ENCODE peak calls at places on chromosomes 6 and 20, in five cellular contexts. One of them, this sample, is unnamed.
A peak's percentile ranks its signal among the peaks of the same experiment; 100 is the strongest.

GRCh38 chr6:81683928-81684327 is 68.6 kb downstream of the TENT5A start:
- DNase-seq in NCI-H345: no peak
- DNase-seq in myocyte: no peak
- DNase-seq in progenitor cell of endocrine pancreas: no peak
- DNase-seq in H7: no peak
- DNase-seq in this sample: peak; percentile 49

GRCh38 chr6:7073810-7074525 is 33.8 kb upstream of the RREB1 start:
- DNase-seq in H7: no peak
- DNase-seq in NCI-H345: no peak
- DNase-seq in progenitor cell of endocrine pancreas: no peak
- DNase-seq in myocyte: no peak
- DNase-seq in this sample: no peak

GRCh38 chr6:163897030-163897429 is 482.5 kb downstream of the QKI start:
- DNase-seq in H7: no peak
- DNase-seq in progenitor cell of endocrine pancreas: no peak
- DNase-seq in myocyte: peak; percentile 53
- DNase-seq in NCI-H345: no peak
- DNase-seq in this sample: no peak

GRCh38 chr20:41142914-41143313 is 5.6 kb downstream of the PLCG1 start:
- DNase-seq in NCI-H345: no peak
- DNase-seq in progenitor cell of endocrine pancreas: no peak
- DNase-seq in myocyte: no peak
- DNase-seq in H7: no peak
- DNase-seq in this sample: no peak

GRCh38 chr6:148358196-148358785 is 15.7 kb downstream of the SASH1 start:
- DNase-seq in H7: no peak
- DNase-seq in myocyte: peak; percentile 17
- DNase-seq in progenitor cell of endocrine pancreas: no peak
- DNase-seq in NCI-H345: no peak
- DNase-seq in this sample: no peak

GRCh38 chr6:156910011-156910334 is 132.8 kb downstream of the ARID1B start:
- DNase-seq in progenitor cell of endocrine pancreas: no peak
- DNase-seq in NCI-H345: no peak
- DNase-seq in myocyte: no peak
- DNase-seq in H7: no peak
- DNase-seq in this sample: no peak

GRCh38 chr6:15551798-15552197 is 111.0 kb downstream of the DTNBP1 start:
- DNase-seq in myocyte: no peak
- DNase-seq in NCI-H345: peak; percentile 49
- DNase-seq in H7: no peak
- DNase-seq in progenitor cell of endocrine pancreas: no peak
- DNase-seq in this sample: peak; percentile 85

GRCh38 chr6:9848094-9848493 is 566.8 kb downstream of the TFAP2A start:
- DNase-seq in H7: no peak
- DNase-seq in myocyte: no peak
- DNase-seq in progenitor cell of endocrine pancreas: no peak
- DNase-seq in NCI-H345: no peak
- DNase-seq in this sample: no peak

GRCh38 chr6:17269840-17270239 is 11.3 kb upstream of the RBM24 start:
- DNase-seq in NCI-H345: no peak
- DNase-seq in progenitor cell of endocrine pancreas: no peak
- DNase-seq in myocyte: peak; percentile 77
- DNase-seq in H7: no peak
- DNase-seq in this sample: no peak

GRCh38 chr6:33712914-33713313 is 1.4 kb upstream of the UQCC2 start:
- DNase-seq in NCI-H345: no peak
- DNase-seq in progenitor cell of endocrine pancreas: no peak
- DNase-seq in myocyte: no peak
- DNase-seq in H7: no peak
- DNase-seq in this sample: no peak

GRCh38 chr6:19472850-19473249 is 364.3 kb upstream of the ID4 start:
- DNase-seq in progenitor cell of endocrine pancreas: no peak
- DNase-seq in myocyte: no peak
- DNase-seq in H7: peak; percentile 27
- DNase-seq in NCI-H345: no peak
- DNase-seq in this sample: peak; percentile 27

GRCh38 chr20:1509237-1509636 is 18.0 kb upstream of the SIRPB2 start:
- DNase-seq in myocyte: peak; percentile 40
- DNase-seq in H7: no peak
- DNase-seq in NCI-H345: no peak
- DNase-seq in progenitor cell of endocrine pancreas: no peak
- DNase-seq in this sample: peak; percentile 6

GRCh38 chr6:108944707-108945685 is 96.8 kb downstream of the ARMC2 start:
- DNase-seq in progenitor cell of endocrine pancreas: no peak
- DNase-seq in NCI-H345: no peak
- DNase-seq in H7: no peak
- DNase-seq in myocyte: peak; percentile 82
- DNase-seq in this sample: peak; percentile 50

GRCh38 chr6:168827484-168827883 is 386.5 kb downstream of the SMOC2 start:
- DNase-seq in NCI-H345: no peak
- DNase-seq in myocyte: no peak
- DNase-seq in H7: no peak
- DNase-seq in progenitor cell of endocrine pancreas: no peak
- DNase-seq in this sample: no peak

GRCh38 chr6:43698584-43699349 is 11.2 kb upstream of the MRPS18A start:
- DNase-seq in myocyte: peak; percentile 84
- DNase-seq in NCI-H345: no peak
- DNase-seq in H7: no peak
- DNase-seq in progenitor cell of endocrine pancreas: no peak
- DNase-seq in this sample: peak; percentile 79

GRCh38 chr20:11429168-11429567 is 488.5 kb upstream of the BTBD3 start:
- DNase-seq in H7: no peak
- DNase-seq in NCI-H345: no peak
- DNase-seq in myocyte: no peak
- DNase-seq in progenitor cell of endocrine pancreas: no peak
- DNase-seq in this sample: no peak

GRCh38 chr6:16301511-16301910 is 63.1 kb downstream of the GMPR start:
- DNase-seq in H7: no peak
- DNase-seq in progenitor cell of endocrine pancreas: no peak
- DNase-seq in myocyte: no peak
- DNase-seq in NCI-H345: no peak
- DNase-seq in this sample: no peak

GRCh38 chr6:12354499-12354898 is 64.3 kb downstream of the EDN1 start:
- DNase-seq in progenitor cell of endocrine pancreas: no peak
- DNase-seq in NCI-H345: no peak
- DNase-seq in H7: peak; percentile 57
- DNase-seq in myocyte: peak; percentile 63
- DNase-seq in this sample: no peak

GRCh38 chr6:5851261-5851757 is 155.4 kb downstream of the NRN1 start:
- DNase-seq in NCI-H345: peak; percentile 52
- DNase-seq in myocyte: peak; percentile 21
- DNase-seq in progenitor cell of endocrine pancreas: peak; percentile 59
- DNase-seq in H7: peak; percentile 91
- DNase-seq in this sample: peak; percentile 53

GRCh38 chr6:71466362-71466761 is 177.8 kb downstream of the OGFRL1 start:
- DNase-seq in progenitor cell of endocrine pancreas: no peak
- DNase-seq in H7: no peak
- DNase-seq in NCI-H345: no peak
- DNase-seq in myocyte: no peak
- DNase-seq in this sample: no peak

GRCh38 chr6:37784585-37784967 is 35.0 kb upstream of the ZFAND3 start:
- DNase-seq in H7: peak; percentile 78
- DNase-seq in progenitor cell of endocrine pancreas: no peak
- DNase-seq in NCI-H345: peak; percentile 23
- DNase-seq in myocyte: no peak
- DNase-seq in this sample: peak; percentile 87

GRCh38 chr20:49750611-49751396 is 37.1 kb upstream of the B4GALT5 start:
- DNase-seq in NCI-H345: no peak
- DNase-seq in myocyte: peak; percentile 79
- DNase-seq in H7: no peak
- DNase-seq in progenitor cell of endocrine pancreas: no peak
- DNase-seq in this sample: no peak

GRCh38 chr20:56400001-56400640 is 7.7 kb downstream of the CSTF1 start:
- DNase-seq in myocyte: peak; percentile 82
- DNase-seq in H7: peak; percentile 57
- DNase-seq in progenitor cell of endocrine pancreas: peak; percentile 21
- DNase-seq in NCI-H345: peak; percentile 55
- DNase-seq in this sample: peak; percentile 51

GRCh38 chr6:3280866-3281465 is 22.2 kb downstream of the PSMG4 start:
- DNase-seq in myocyte: no peak
- DNase-seq in H7: no peak
- DNase-seq in progenitor cell of endocrine pancreas: no peak
- DNase-seq in NCI-H345: no peak
- DNase-seq in this sample: no peak

GRCh38 chr20:36506253-36506652 is 35.1 kb upstream of the MYL9 start:
- DNase-seq in H7: peak; percentile 60
- DNase-seq in myocyte: no peak
- DNase-seq in NCI-H345: no peak
- DNase-seq in progenitor cell of endocrine pancreas: no peak
- DNase-seq in this sample: peak; percentile 40

GRCh38 chr6:153787341-153787606 is 251.8 kb upstream of the OPRM1 start:
- DNase-seq in NCI-H345: no peak
- DNase-seq in H7: no peak
- DNase-seq in progenitor cell of endocrine pancreas: no peak
- DNase-seq in myocyte: no peak
- DNase-seq in this sample: no peak

GRCh38 chr6:49980898-49981297 is 11.5 kb upstream of the DEFB113 start:
- DNase-seq in H7: no peak
- DNase-seq in NCI-H345: no peak
- DNase-seq in myocyte: peak; percentile 20
- DNase-seq in progenitor cell of endocrine pancreas: no peak
- DNase-seq in this sample: no peak

GRCh38 chr6:45293306-45293705 is 34.8 kb upstream of the RUNX2 start:
- DNase-seq in H7: no peak
- DNase-seq in progenitor cell of endocrine pancreas: no peak
- DNase-seq in NCI-H345: no peak
- DNase-seq in myocyte: no peak
- DNase-seq in this sample: no peak

GRCh38 chr20:36572701-36573102 is 695 bp upstream of the TGIF2 start:
- DNase-seq in NCI-H345: no peak
- DNase-seq in progenitor cell of endocrine pancreas: peak; percentile 22
- DNase-seq in H7: peak; percentile 51
- DNase-seq in myocyte: no peak
- DNase-seq in this sample: no peak

GRCh38 chr6:158819977-158820632 is 937 bp upstream of the EZR start:
- DNase-seq in myocyte: no peak
- DNase-seq in progenitor cell of endocrine pancreas: no peak
- DNase-seq in H7: no peak
- DNase-seq in NCI-H345: peak; percentile 16
- DNase-seq in this sample: peak; percentile 44

GRCh38 chr20:3082306-3082951 is 2.1 kb downstream of the AVP start:
- DNase-seq in H7: peak; percentile 84
- DNase-seq in NCI-H345: no peak
- DNase-seq in progenitor cell of endocrine pancreas: no peak
- DNase-seq in myocyte: no peak
- DNase-seq in this sample: peak; percentile 55

GRCh38 chr20:6074145-6074561 is 20.3 kb upstream of the LRRN4 start:
- DNase-seq in NCI-H345: peak; percentile 9
- DNase-seq in H7: peak; percentile 37
- DNase-seq in progenitor cell of endocrine pancreas: no peak
- DNase-seq in myocyte: peak; percentile 71
- DNase-seq in this sample: peak; percentile 64

GRCh38 chr6:44925100-44925739 is 402.9 kb upstream of the RUNX2 start:
- DNase-seq in progenitor cell of endocrine pancreas: no peak
- DNase-seq in H7: peak; percentile 18
- DNase-seq in myocyte: peak; percentile 30
- DNase-seq in NCI-H345: peak; percentile 17
- DNase-seq in this sample: peak; percentile 97

GRCh38 chr6:82227770-82228169 is 19.8 kb downstream of the IBTK start:
- DNase-seq in myocyte: no peak
- DNase-seq in H7: no peak
- DNase-seq in progenitor cell of endocrine pancreas: no peak
- DNase-seq in NCI-H345: no peak
- DNase-seq in this sample: no peak

GRCh38 chr6:84227434-84228197 is at the start of gene CEP162:
- DNase-seq in progenitor cell of endocrine pancreas: peak; percentile 77
- DNase-seq in NCI-H345: peak; percentile 92
- DNase-seq in myocyte: peak; percentile 91
- DNase-seq in H7: peak; percentile 54
- DNase-seq in this sample: peak; percentile 95

GRCh38 chr6:144027927-144028587 is 20.0 kb upstream of the PLAGL1 start:
- DNase-seq in myocyte: no peak
- DNase-seq in NCI-H345: no peak
- DNase-seq in progenitor cell of endocrine pancreas: no peak
- DNase-seq in H7: no peak
- DNase-seq in this sample: peak; percentile 74

GRCh38 chr6:122887941-122888340 is 98.9 kb downstream of the SMPDL3A start:
- DNase-seq in progenitor cell of endocrine pancreas: no peak
- DNase-seq in myocyte: no peak
- DNase-seq in H7: no peak
- DNase-seq in NCI-H345: no peak
- DNase-seq in this sample: no peak

This sample was measured in NCI-H69.